ENCODE peak calls at places on chromosomes 13 and 19, in eight cellular contexts. K, R, W, Q, L, I, A and J are unnamed samples.

GRCh38 chr19:49436381-49437017 is 4.8 kb downstream of the SLC17A7 start:
- DNase-seq in W (peak; percentile 63), K (peak; percentile 51), L (no peak), Q (peak; percentile 47), A (peak; percentile 38), R (no peak), I (peak; percentile 99), J (no peak)

GRCh38 chr13:39913928-39914327 is 258.5 kb downstream of the COG6 start:
- DNase-seq in K (no peak), Q (no peak), I (no peak), W (no peak), A (no peak), R (peak; percentile 59), L (no peak), J (no peak)

GRCh38 chr19:3980353-3981251 is 4.7 kb downstream of the EEF2 start:
- DNase-seq in I (no peak), L (no peak), Q (no peak), R (no peak), W (no peak), A (no peak), K (no peak), J (no peak)

GRCh38 chr13:33235564-33235963 is 50.0 kb downstream of the STARD13 start:
- DNase-seq in I (no peak), R (no peak), A (no peak), Q (no peak), K (no peak), L (no peak), W (no peak), J (no peak)

GRCh38 chr13:113650731-113651148 is 7.3 kb downstream of the ATP4B start:
- DNase-seq in L (peak; percentile 36), Q (no peak), I (no peak), R (no peak), A (no peak), K (no peak), W (no peak), J (no peak)

GRCh38 chr19:21434967-21435544 is 38.1 kb downstream of the ZNF493 start:
- DNase-seq in L (no peak), I (peak; percentile 20), Q (no peak), K (no peak), A (no peak), R (no peak), W (no peak), J (no peak)

GRCh38 chr19:50050406-50051223 is 24.8 kb downstream of the ZNF473 start:
- DNase-seq in I (peak; percentile 89), W (peak; percentile 85), R (peak; percentile 84), L (peak; percentile 91), K (peak; percentile 22), A (peak; percentile 78), Q (peak; percentile 83), J (peak; percentile 13)

GRCh38 chr13:77861716-77862115 is 56.9 kb downstream of the EDNRB start:
- DNase-seq in Q (no peak), R (no peak), A (no peak), W (no peak), I (no peak), L (no peak), K (no peak), J (no peak)

GRCh38 chr19:4338441-4339350 is at the start of gene STAP2:
- DNase-seq in R (no peak), K (peak; percentile 86), Q (no peak), I (peak; percentile 80), A (no peak), L (no peak), W (peak; percentile 51), J (no peak)

GRCh38 chr13:48320906-48321510 is 17.5 kb downstream of the RB1 start:
- DNase-seq in Q (no peak), R (no peak), K (no peak), L (no peak), A (no peak), W (no peak), I (no peak), J (no peak)

GRCh38 chr13:75761373-75761772 is 125.2 kb downstream of the LMO7 start:
- DNase-seq in A (peak; percentile 13), L (no peak), R (no peak), I (no peak), Q (no peak), W (peak; percentile 51), K (no peak), J (no peak)

GRCh38 chr13:109500146-109500773 is 286.1 kb downstream of the IRS2 start:
- DNase-seq in W (no peak), Q (no peak), A (no peak), R (peak; percentile 31), K (no peak), I (peak; percentile 41), L (no peak), J (no peak)

GRCh38 chr13:71813187-71813586 is 53.8 kb downstream of the DACH1 start:
- DNase-seq in I (no peak), R (no peak), Q (no peak), W (no peak), K (no peak), A (no peak), L (no peak), J (no peak)

GRCh38 chr13:61183670-61184069 is 232.0 kb downstream of the PCDH20 start:
- DNase-seq in R (no peak), A (no peak), Q (no peak), K (no peak), W (no peak), L (no peak), I (no peak), J (no peak)

GRCh38 chr19:49391581-49392399 is 3.7 kb downstream of the KASH5 start:
- DNase-seq in R (peak; percentile 38), I (peak; percentile 91), W (peak; percentile 84), A (peak; percentile 71), Q (peak; percentile 82), L (no peak), K (peak; percentile 89), J (peak; percentile 20)

GRCh38 chr13:27605099-27605498 is 15.2 kb downstream of the LNX2 start:
- DNase-seq in I (no peak), K (no peak), W (no peak), L (no peak), Q (no peak), R (no peak), A (no peak), J (no peak)

GRCh38 chr13:26695360-26695705 is 65.3 kb downstream of the GPR12 start:
- DNase-seq in R (no peak), W (no peak), L (no peak), Q (no peak), A (no peak), I (no peak), K (no peak), J (no peak)

GRCh38 chr19:13118424-13119193 is 545 bp downstream of the NACC1 start:
- DNase-seq in K (peak; percentile 85), R (no peak), I (peak; percentile 97), W (peak; percentile 47), A (no peak), Q (no peak), L (no peak), J (no peak)

GRCh38 chr13:51801631-51802099 is 2.3 kb downstream of the DHRS12 start:
- DNase-seq in A (no peak), K (no peak), W (no peak), Q (no peak), I (no peak), R (no peak), L (peak; percentile 85), J (no peak)

GRCh38 chr13:51804295-51805172 is 571 bp upstream of the DHRS12 start:
- DNase-seq in I (no peak), R (no peak), K (peak; percentile 32), Q (no peak), W (no peak), A (no peak), L (no peak), J (no peak)

GRCh38 chr13:51802601-51803000 is 1.4 kb downstream of the DHRS12 start:
- DNase-seq in W (no peak), L (no peak), I (no peak), K (no peak), A (no peak), R (no peak), Q (no peak), J (no peak)

GRCh38 chr13:51803422-51804294 is at the start of gene DHRS12:
- DNase-seq in W (peak; percentile 94), I (peak; percentile 89), Q (peak; percentile 83), A (peak; percentile 94), K (peak; percentile 96), R (peak; percentile 61), L (peak; percentile 95), J (no peak)

GRCh38 chr13:51803018-51803417 is 945 bp downstream of the DHRS12 start:
- DNase-seq in W (no peak), A (no peak), I (peak; percentile 54), K (no peak), R (no peak), Q (no peak), L (no peak), J (no peak)
- H3K4me3 ChIP-seq in W (peak overlapping the region; percentile 86), A (peak overlapping the region; percentile 68), I (peak overlapping the region; percentile 88), K (peak overlapping the region; percentile 57), R (peak overlapping the region; percentile 74), Q (peak overlapping the region; percentile 79), L (peak overlapping the region; percentile 73), J (peak overlapping the region; percentile 76)

DNA sequence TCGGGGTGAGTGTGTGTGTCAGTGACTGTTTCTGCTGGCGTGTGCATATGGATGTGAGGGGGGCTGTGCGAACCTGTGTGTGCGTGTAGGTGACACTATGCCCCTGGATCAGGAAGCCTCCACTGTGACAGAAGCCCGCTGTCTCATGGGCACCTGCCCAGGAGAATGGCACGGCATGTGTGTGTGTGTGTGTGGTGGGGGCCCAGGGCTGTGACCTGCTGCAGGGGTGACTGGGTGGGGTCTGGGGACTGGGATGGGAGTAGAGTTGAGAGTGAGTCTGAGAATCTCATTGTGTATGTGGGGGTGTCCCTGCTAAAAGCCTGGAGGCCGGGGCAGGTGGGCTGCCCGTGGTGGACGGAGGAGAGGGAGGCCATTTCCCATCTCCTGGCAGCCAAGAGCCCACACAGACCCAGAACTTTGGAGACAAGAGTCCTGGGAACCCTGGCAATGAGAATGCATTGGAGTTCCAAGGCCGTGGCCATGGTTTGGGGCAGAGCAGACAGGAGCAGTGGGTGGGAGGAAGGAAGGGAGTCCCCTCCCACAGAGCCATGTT is 6.4 kb upstream of the TPM4 start:
- DNase-seq in I (no peak), L (no peak), W (no peak), R (no peak), Q (no peak), A (no peak), K (no peak), J (no peak)
- H3K4me3 ChIP-seq in I (no peak overlapping the region), L (peak overlapping the region; percentile 90), W (peak overlapping the region; percentile 68), R (no peak overlapping the region), Q (peak overlapping the region; percentile 47), A (peak overlapping the region; percentile 60), K (no peak overlapping the region), J (peak overlapping the region; percentile 90)

GRCh38 chr19:45677351-45678230 is 9.6 kb downstream of the GIPR start:
- DNase-seq in I (peak; percentile 100), W (peak; percentile 94), L (no peak), R (peak; percentile 90), A (peak; percentile 66), K (peak; percentile 97), Q (peak; percentile 79), J (no peak)
- H3K4me3 ChIP-seq in I (peak overlapping the region; percentile 78), W (no peak overlapping the region), L (peak overlapping the region; percentile 54), R (peak overlapping the region; percentile 37), A (peak overlapping the region; percentile 59), K (peak overlapping the region; percentile 23), Q (peak overlapping the region; percentile 52), J (peak overlapping the region; percentile 40)

DNA sequence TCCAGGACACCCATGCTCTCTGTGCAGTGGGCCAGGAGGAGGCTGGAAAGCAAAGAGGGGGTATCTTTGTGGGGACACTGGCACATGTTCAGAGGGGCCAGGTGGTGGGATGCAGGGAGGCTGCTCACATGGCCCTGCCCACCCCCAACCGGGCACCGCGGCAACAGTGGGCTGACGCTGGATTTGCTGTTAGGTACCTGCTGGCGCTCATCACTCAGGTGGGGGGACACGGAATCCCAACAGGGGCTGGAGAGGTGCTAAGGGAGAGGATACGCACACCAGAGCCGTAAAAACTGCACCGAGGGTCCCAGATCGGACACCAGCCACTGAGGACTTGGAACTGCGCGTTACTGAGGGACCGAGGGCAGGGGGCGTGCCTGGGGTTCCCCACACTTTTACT is 19.2 kb downstream of the AKAP8L start:
- DNase-seq in I (no peak), W (no peak), Q (no peak), R (no peak), L (no peak), A (no peak), K (no peak), J (no peak)
- H3K4me3 ChIP-seq in I (no peak overlapping the region), W (no peak overlapping the region), Q (no peak overlapping the region), R (no peak overlapping the region), L (no peak overlapping the region), A (no peak overlapping the region), K (no peak overlapping the region), J (no peak overlapping the region)